ENCODE peak calls at places on chromosomes 16 and 17, in six cellular contexts. Y, F, W, N, V and U are unnamed samples.
A peak's percentile ranks its signal among the peaks of the same experiment; 100 is the strongest.

GRCh38 chr17:50274142-50274944 is at the start of gene TMEM92:
- DNase-seq in W (no peak), Y (no peak), V (no peak), F (peak; percentile 84), N (no peak), U (peak; percentile 25)

GRCh38 chr17:81842725-81843504 is 8.1 kb upstream of the PPP1R27 start:
- DNase-seq in W (no peak), V (no peak), F (no peak), N (no peak), Y (peak; percentile 31), U (no peak)

GRCh38 chr16:78437352-78437968 is 338.0 kb downstream of the WWOX start:
- DNase-seq in F (no peak), N (peak; percentile 29), W (no peak), Y (no peak), V (peak; percentile 10), U (peak; percentile 26)

GRCh38 chr17:36183001-36183810 is 6.8 kb upstream of the TBC1D3B start:
- DNase-seq in V (no peak), W (no peak), F (peak; percentile 70), N (peak; percentile 39), Y (peak; percentile 68), U (no peak)

GRCh38 chr16:27969574-27969973 is 93.9 kb downstream of the GSG1L start:
- DNase-seq in Y (peak; percentile 22), V (no peak), W (no peak), N (no peak), F (no peak), U (no peak)

GRCh38 chr16:20001856-20002707 is 71.6 kb downstream of the GPR139 start:
- DNase-seq in W (no peak), F (no peak), V (no peak), Y (no peak), N (no peak), U (peak; percentile 43)

GRCh38 chr16:71526111-71526998 is at the start of gene CHST4:
- DNase-seq in Y (peak; percentile 46), N (no peak), V (no peak), F (no peak), W (no peak), U (peak; percentile 50)

GRCh38 chr16:84477661-84478060 is 26.8 kb downstream of the MEAK7 start:
- DNase-seq in F (no peak), W (peak; percentile 50), V (no peak), N (no peak), Y (no peak), U (no peak)

GRCh38 chr16:57619606-57620315 is 8.7 kb upstream of the ADGRG1 start:
- DNase-seq in W (peak; percentile 86), N (no peak), Y (no peak), V (no peak), F (peak; percentile 94), U (peak; percentile 86)

GRCh38 chr17:9370464-9370863 is 205.2 kb downstream of the STX8 start:
- DNase-seq in V (no peak), Y (peak; percentile 57), F (no peak), N (no peak), W (no peak), U (peak; percentile 68)